ENCODE peak calls at places on chromosomes 12 and 14, in seven cellular contexts. Z, N, E, X, Y, S and R are unnamed samples.

GRCh38 chr12:1530592-1531159 is 63.7 kb downstream of the FBXL14 start:
- DNase-seq in Z (no peak), N (no peak), E (peak; percentile 28), X (no peak), Y (no peak), S (peak; percentile 33), R (no peak)

GRCh38 chr14:92217956-92218355 is 96.2 kb downstream of the CPSF2 start:
- DNase-seq in Z (no peak), N (no peak), E (no peak), X (no peak), Y (no peak), S (no peak), R (no peak)

GRCh38 chr12:104975621-104976343 is 10.3 kb upstream of the NOPCHAP1 start:
- DNase-seq in Z (no peak), N (no peak), E (no peak), X (no peak), Y (no peak), S (no peak), R (no peak)

GRCh38 chr14:70887207-70888150 is 19.8 kb upstream of the PCNX1 start:
- DNase-seq in Z (no peak), N (no peak), E (no peak), X (peak; percentile 86), Y (no peak), S (no peak), R (no peak)

GRCh38 chr14:32027255-32027939 is 49.7 kb upstream of the ARHGAP5 start:
- DNase-seq in Z (no peak), N (no peak), E (no peak), X (no peak), Y (no peak), S (no peak), R (no peak)

GRCh38 chr12:63845726-63846125 is 1.2 kb downstream of the SRGAP1 start:
- DNase-seq in Z (no peak), N (no peak), E (no peak), X (no peak), Y (no peak), S (no peak), R (no peak)

GRCh38 chr14:34693228-34693939 is 21.0 kb downstream of the CFL2 start:
- DNase-seq in Z (peak; percentile 52), N (no peak), E (peak; percentile 94), X (no peak), Y (peak; percentile 30), S (peak; percentile 69), R (no peak)

GRCh38 chr14:106665814-106666213 is 1139.4 kb downstream of the TMEM121 start:
- DNase-seq in Z (no peak), N (no peak), E (no peak), X (no peak), Y (peak; percentile 23), S (no peak), R (no peak)

GRCh38 chr14:104132981-104133380 is 5.4 kb upstream of the KIF26A start:
- DNase-seq in Z (no peak), N (no peak), E (peak; percentile 67), X (no peak), Y (no peak), S (no peak), R (peak; percentile 8)

GRCh38 chr14:21215879-21216251 is 53.4 kb downstream of the HNRNPC start:
- DNase-seq in Z (no peak), N (no peak), E (no peak), X (no peak), Y (no peak), S (no peak), R (no peak)

GRCh38 chr14:99318091-99318958 is 46.3 kb upstream of the BCL11B start:
- DNase-seq in Z (no peak), N (peak; percentile 9), E (peak; percentile 41), X (no peak), Y (no peak), S (no peak), R (no peak)

GRCh38 chr12:64779349-64779974 is 20.3 kb upstream of the GNS start:
- DNase-seq in Z (no peak), N (no peak), E (no peak), X (no peak), Y (no peak), S (peak; percentile 62), R (no peak)

GRCh38 chr12:5044420-5045295 is 979 bp downstream of the KCNA5 start:
- DNase-seq in Z (no peak), N (no peak), E (no peak), X (no peak), Y (no peak), S (no peak), R (no peak)
- H3K27me3 ChIP-seq in Z (peaks cover 29% of the 10 kb centered on the region), N (peaks cover 65% of the 10 kb centered on the region), E (peaks cover 26% of the 10 kb centered on the region), X (peaks cover 39% of the 10 kb centered on the region), Y (no peaks in the 10 kb centered on the region), S (no peaks in the 10 kb centered on the region), R (no peaks in the 10 kb centered on the region)

GRCh38 chr12:51531982-51532497 is 59.0 kb upstream of the SCN8A start:
- DNase-seq in Z (peak; percentile 80), N (peak; percentile 87), E (peak; percentile 95), X (peak; percentile 48), Y (peak; percentile 67), S (peak; percentile 89), R (peak; percentile 86)

GRCh38 chr12:51534216-51534615 is 56.8 kb upstream of the SCN8A start:
- DNase-seq in Z (no peak), N (no peak), E (no peak), X (no peak), Y (no peak), S (no peak), R (no peak)

GRCh38 chr12:51534675-51535074 is 56.4 kb upstream of the SCN8A start:
- DNase-seq in Z (no peak), N (no peak), E (no peak), X (no peak), Y (no peak), S (no peak), R (no peak)

GRCh38 chr12:51536159-51536558 is 54.9 kb upstream of the SCN8A start:
- DNase-seq in Z (no peak), N (no peak), E (no peak), X (no peak), Y (no peak), S (no peak), R (no peak)

DNA sequence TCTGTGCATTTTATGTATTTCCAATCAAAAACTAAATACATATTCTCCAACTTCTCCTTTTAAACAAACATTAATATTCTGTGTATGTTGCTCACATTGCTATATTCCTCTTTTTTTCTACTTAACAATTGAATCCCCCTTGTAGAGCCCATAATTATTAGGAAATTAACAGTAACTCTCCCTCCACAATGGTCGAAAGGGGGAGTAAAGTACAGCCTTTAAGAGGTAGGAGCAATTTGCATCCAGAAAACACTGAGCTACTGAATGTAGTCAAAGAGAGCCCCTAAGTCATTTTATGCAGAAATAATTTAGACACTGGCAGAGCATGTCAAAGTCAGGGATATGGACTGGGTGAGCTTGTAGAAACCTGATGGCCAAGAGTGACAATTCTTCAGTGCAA is 57.2 kb upstream of the SCN8A start:
- DNase-seq in Z (no peak), N (no peak), E (peak; percentile 23), X (no peak), Y (no peak), S (no peak), R (no peak)
- H3K27me3 ChIP-seq in Z (no peaks in the 10 kb centered on the region), N (no peaks in the 10 kb centered on the region), E (no peaks in the 10 kb centered on the region), X (no peaks in the 10 kb centered on the region), Y (no peaks in the 10 kb centered on the region), S (no peaks in the 10 kb centered on the region), R (no peaks in the 10 kb centered on the region)

DNA sequence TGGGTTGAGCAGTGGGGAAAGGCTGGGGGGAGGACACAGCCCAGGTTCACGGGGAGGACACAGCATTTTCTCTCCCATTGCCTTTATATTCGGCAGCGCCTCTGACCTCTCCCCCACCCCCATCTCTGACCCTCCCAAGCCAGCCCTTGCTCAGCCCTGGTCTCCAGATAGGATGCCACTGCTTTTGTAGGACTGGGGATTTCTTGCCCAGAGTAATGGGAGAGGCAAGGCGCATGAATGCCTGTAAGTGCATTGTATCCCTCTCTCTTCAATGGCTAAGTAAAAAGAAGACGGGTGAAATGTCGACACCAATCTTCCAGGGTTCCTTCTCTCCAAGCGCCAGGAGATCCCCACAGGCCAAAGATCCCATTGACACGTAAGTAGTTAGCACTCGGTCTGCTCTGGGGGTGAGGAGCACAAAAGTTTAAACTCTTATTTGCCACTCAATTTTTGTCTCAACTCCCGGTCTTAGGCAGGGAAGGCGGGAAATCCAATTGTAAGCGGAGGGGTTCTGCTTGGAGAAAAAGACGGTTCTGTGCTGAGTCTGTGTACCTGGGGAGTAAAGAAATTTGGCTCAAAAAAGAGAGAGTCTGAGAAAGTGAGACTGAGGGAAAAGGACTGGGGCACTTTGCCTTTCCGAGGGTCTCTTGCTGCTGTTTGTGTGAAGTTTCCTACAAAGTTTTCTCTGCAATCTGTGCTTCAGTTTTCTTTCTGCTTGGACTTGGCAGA is 4.7 kb downstream of the HOXC4 start:
- DNase-seq in Z (no peak), N (no peak), E (no peak), X (no peak), Y (no peak), S (no peak), R (no peak)
- H3K27me3 ChIP-seq in Z (peaks cover 96% of the 10 kb centered on the region), N (peaks cover 79% of the 10 kb centered on the region), E (peaks cover 96% of the 10 kb centered on the region), X (peaks cover 60% of the 10 kb centered on the region), Y (peaks cover 45% of the 10 kb centered on the region), S (no peaks in the 10 kb centered on the region), R (no peaks in the 10 kb centered on the region)

GRCh38 chr12:85575115-85576096 is 260.8 kb downstream of the RASSF9 start:
- DNase-seq in Z (peak; percentile 41), N (peak; percentile 47), E (peak; percentile 61), X (peak; percentile 30), Y (no peak), S (peak; percentile 71), R (peak; percentile 60)
- H3K27me3 ChIP-seq in Z (no peaks in the 10 kb centered on the region), N (no peaks in the 10 kb centered on the region), E (no peaks in the 10 kb centered on the region), X (no peaks in the 10 kb centered on the region), Y (no peaks in the 10 kb centered on the region), S (no peaks in the 10 kb centered on the region), R (no peaks in the 10 kb centered on the region)

GRCh38 chr14:101735453-101735852 is 26.1 kb upstream of the PPP2R5C start:
- DNase-seq in Z (no peak), N (no peak), E (no peak), X (no peak), Y (no peak), S (no peak), R (no peak)
- H3K27me3 ChIP-seq in Z (no peaks in the 10 kb centered on the region), N (no peaks in the 10 kb centered on the region), E (no peaks in the 10 kb centered on the region), X (peaks cover 13% of the 10 kb centered on the region), Y (no peaks in the 10 kb centered on the region), S (no peaks in the 10 kb centered on the region), R (no peaks in the 10 kb centered on the region)

GRCh38 chr14:60656755-60657608 is 7.7 kb upstream of the SIX1 start:
- DNase-seq in Z (no peak), N (no peak), E (peak; percentile 78), X (no peak), Y (no peak), S (peak; percentile 79), R (no peak)
- H3K27me3 ChIP-seq in Z (peaks cover 64% of the 10 kb centered on the region), N (peaks cover 87% of the 10 kb centered on the region), E (peaks cover 71% of the 10 kb centered on the region), X (peaks cover 15% of the 10 kb centered on the region), Y (peaks cover 58% of the 10 kb centered on the region), S (peaks cover 3% of the 10 kb centered on the region), R (peaks cover 21% of the 10 kb centered on the region)

GRCh38 chr12:24966951-24967564 is 18.2 kb upstream of the BCAT1 start:
- DNase-seq in Z (no peak), N (no peak), E (no peak), X (no peak), Y (no peak), S (no peak), R (no peak)
- H3K27me3 ChIP-seq in Z (no peaks in the 10 kb centered on the region), N (no peaks in the 10 kb centered on the region), E (no peaks in the 10 kb centered on the region), X (no peaks in the 10 kb centered on the region), Y (no peaks in the 10 kb centered on the region), S (no peaks in the 10 kb centered on the region), R (no peaks in the 10 kb centered on the region)

GRCh38 chr12:98388126-98388525 is 127.3 kb upstream of the TMPO start:
- DNase-seq in Z (no peak), N (no peak), E (no peak), X (no peak), Y (no peak), S (no peak), R (no peak)
- H3K27me3 ChIP-seq in Z (no peaks in the 10 kb centered on the region), N (no peaks in the 10 kb centered on the region), E (no peaks in the 10 kb centered on the region), X (peaks cover 10% of the 10 kb centered on the region), Y (peaks cover 3% of the 10 kb centered on the region), S (no peaks in the 10 kb centered on the region), R (no peaks in the 10 kb centered on the region)